ENCODE peak calls at places on chromosomes 1 and 21, in nine cellular contexts. One of them, this sample, is unnamed.

GRCh38 chr1:59107916-59108315 is 189.0 kb upstream of the FGGY start:
- DNase-seq in left ventricle myocardium inferior: no peak
- DNase-seq in tibial artery: no peak
- DNase-seq in NT2/D1: no peak
- DNase-seq in adipocyte: no peak
- DNase-seq in fibroblast of mammary gland: no peak
- DNase-seq in H1: no peak
- DNase-seq in SJSA1: no peak
- DNase-seq in upper lobe of right lung: no peak
- DNase-seq in this sample: no peak

GRCh38 chr1:94090761-94091160 is 30.2 kb downstream of the ABCA4 start:
- DNase-seq in NT2/D1: no peak
- DNase-seq in tibial artery: no peak
- DNase-seq in upper lobe of right lung: no peak
- DNase-seq in SJSA1: no peak
- DNase-seq in adipocyte: no peak
- DNase-seq in H1: no peak
- DNase-seq in fibroblast of mammary gland: no peak
- DNase-seq in left ventricle myocardium inferior: no peak
- DNase-seq in this sample: no peak

GRCh38 chr1:216705686-216706085 is 17.5 kb downstream of the ESRRG start:
- DNase-seq in fibroblast of mammary gland: no peak
- DNase-seq in SJSA1: no peak
- DNase-seq in adipocyte: no peak
- DNase-seq in left ventricle myocardium inferior: peak
- DNase-seq in H1: no peak
- DNase-seq in NT2/D1: no peak
- DNase-seq in tibial artery: no peak
- DNase-seq in upper lobe of right lung: no peak
- DNase-seq in this sample: no peak

GRCh38 chr1:88890790-88891317 is 513 bp downstream of the GTF2B start:
- DNase-seq in fibroblast of mammary gland: peak
- DNase-seq in adipocyte: peak
- DNase-seq in tibial artery: no peak
- DNase-seq in upper lobe of right lung: no peak
- DNase-seq in H1: no peak
- DNase-seq in SJSA1: no peak
- DNase-seq in left ventricle myocardium inferior: no peak
- DNase-seq in NT2/D1: no peak
- DNase-seq in this sample: no peak

GRCh38 chr1:81113688-81114087 is 687.0 kb upstream of the ADGRL2 start:
- DNase-seq in fibroblast of mammary gland: peak
- DNase-seq in upper lobe of right lung: no peak
- DNase-seq in SJSA1: no peak
- DNase-seq in H1: no peak
- DNase-seq in left ventricle myocardium inferior: no peak
- DNase-seq in NT2/D1: no peak
- DNase-seq in adipocyte: peak
- DNase-seq in tibial artery: no peak
- DNase-seq in this sample: no peak

GRCh38 chr1:11478571-11479374 is at the start of gene DISP3:
- DNase-seq in tibial artery: no peak
- DNase-seq in H1: peak
- DNase-seq in left ventricle myocardium inferior: peak
- DNase-seq in SJSA1: peak
- DNase-seq in upper lobe of right lung: peak
- DNase-seq in fibroblast of mammary gland: peak
- DNase-seq in NT2/D1: peak
- DNase-seq in adipocyte: peak
- DNase-seq in this sample: no peak

GRCh38 chr1:16921391-16922185 is at the start of gene CROCC:
- DNase-seq in SJSA1: no peak
- DNase-seq in adipocyte: no peak
- DNase-seq in H1: peak
- DNase-seq in fibroblast of mammary gland: peak
- DNase-seq in tibial artery: no peak
- DNase-seq in left ventricle myocardium inferior: peak
- DNase-seq in upper lobe of right lung: peak
- DNase-seq in NT2/D1: peak
- DNase-seq in this sample: no peak

GRCh38 chr1:28840928-28841544 is 29.1 kb downstream of the OPRD1 start:
- DNase-seq in adipocyte: no peak
- DNase-seq in NT2/D1: no peak
- DNase-seq in H1: no peak
- DNase-seq in upper lobe of right lung: no peak
- DNase-seq in fibroblast of mammary gland: no peak
- DNase-seq in left ventricle myocardium inferior: no peak
- DNase-seq in tibial artery: no peak
- DNase-seq in SJSA1: no peak
- DNase-seq in this sample: no peak

GRCh38 chr1:109482796-109483638 is 688 bp upstream of the ATXN7L2 start:
- DNase-seq in H1: no peak
- DNase-seq in NT2/D1: no peak
- DNase-seq in tibial artery: peak
- DNase-seq in fibroblast of mammary gland: peak
- DNase-seq in left ventricle myocardium inferior: no peak
- DNase-seq in upper lobe of right lung: peak
- DNase-seq in adipocyte: no peak
- DNase-seq in SJSA1: no peak
- DNase-seq in this sample: no peak

GRCh38 chr1:165903672-165904071 is 76.3 kb downstream of the UCK2 start:
- DNase-seq in SJSA1: no peak
- DNase-seq in H1: no peak
- DNase-seq in fibroblast of mammary gland: peak
- DNase-seq in NT2/D1: no peak
- DNase-seq in tibial artery: no peak
- DNase-seq in left ventricle myocardium inferior: no peak
- DNase-seq in adipocyte: peak
- DNase-seq in upper lobe of right lung: no peak
- DNase-seq in this sample: no peak

GRCh38 chr1:228434674-228435073 is 18.0 kb upstream of the TRIM17 start:
- DNase-seq in fibroblast of mammary gland: peak
- DNase-seq in tibial artery: no peak
- DNase-seq in upper lobe of right lung: no peak
- DNase-seq in left ventricle myocardium inferior: no peak
- DNase-seq in SJSA1: no peak
- DNase-seq in H1: no peak
- DNase-seq in adipocyte: no peak
- DNase-seq in NT2/D1: no peak
- DNase-seq in this sample: no peak

GRCh38 chr1:111417755-111418154 is 9.8 kb downstream of the OVGP1 start:
- DNase-seq in fibroblast of mammary gland: peak
- DNase-seq in NT2/D1: no peak
- DNase-seq in upper lobe of right lung: no peak
- DNase-seq in left ventricle myocardium inferior: no peak
- DNase-seq in SJSA1: no peak
- DNase-seq in H1: no peak
- DNase-seq in tibial artery: no peak
- DNase-seq in adipocyte: peak
- DNase-seq in this sample: no peak

GRCh38 chr1:159071970-159072582 is 4.5 kb downstream of the AIM2 start:
- DNase-seq in adipocyte: peak
- DNase-seq in SJSA1: no peak
- DNase-seq in NT2/D1: peak
- DNase-seq in left ventricle myocardium inferior: no peak
- DNase-seq in upper lobe of right lung: no peak
- DNase-seq in H1: no peak
- DNase-seq in tibial artery: no peak
- DNase-seq in fibroblast of mammary gland: peak
- DNase-seq in this sample: peak

GRCh38 chr1:98991127-98992003 is 13.3 kb downstream of the PLPPR5 start:
- DNase-seq in H1: no peak
- DNase-seq in SJSA1: no peak
- DNase-seq in NT2/D1: no peak
- DNase-seq in tibial artery: no peak
- DNase-seq in fibroblast of mammary gland: peak
- DNase-seq in left ventricle myocardium inferior: no peak
- DNase-seq in adipocyte: peak
- DNase-seq in upper lobe of right lung: no peak
- DNase-seq in this sample: peak

DNA sequence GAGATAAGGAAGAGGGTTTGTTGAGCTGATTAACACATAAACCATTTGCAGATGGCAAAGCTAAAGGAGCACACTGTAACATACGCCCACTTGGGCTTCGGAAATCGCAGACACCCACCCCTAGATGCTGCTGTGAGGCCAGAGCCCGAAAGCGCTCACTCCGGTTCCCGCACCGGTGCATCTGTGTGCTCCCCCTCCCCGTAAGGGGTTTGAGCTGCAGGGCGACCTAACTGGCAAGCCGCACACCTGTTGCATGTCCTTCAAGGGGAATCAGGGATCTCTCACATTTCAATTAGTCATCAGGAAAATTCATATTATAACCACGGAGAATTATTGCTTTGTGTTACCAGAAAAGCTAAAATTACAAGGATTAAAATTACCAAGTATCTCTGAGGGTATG is 1.4 kb upstream of the CFH start:
- DNase-seq in NT2/D1: no peak
- DNase-seq in tibial artery: no peak
- DNase-seq in left ventricle myocardium inferior: no peak
- DNase-seq in H1: no peak
- DNase-seq in upper lobe of right lung: no peak
- DNase-seq in adipocyte: no peak
- DNase-seq in fibroblast of mammary gland: no peak
- DNase-seq in SJSA1: no peak
- DNase-seq in this sample: no peak
- H3K4me3 ChIP-seq in NT2/D1: no peak
- H3K4me3 ChIP-seq in tibial artery: no peak
- H3K4me3 ChIP-seq in left ventricle myocardium inferior: no peak
- H3K4me3 ChIP-seq in H1: no peak
- H3K4me3 ChIP-seq in upper lobe of right lung: no peak
- H3K4me3 ChIP-seq in adipocyte: no peak
- H3K4me3 ChIP-seq in fibroblast of mammary gland: no peak
- H3K4me3 ChIP-seq in SJSA1: no peak
- H3K4me3 ChIP-seq in this sample: no peak

GRCh38 chr1:247103777-247104591 is at the start of gene ZNF669:
- DNase-seq in SJSA1: peak
- DNase-seq in NT2/D1: peak
- DNase-seq in H1: peak
- DNase-seq in upper lobe of right lung: peak
- DNase-seq in adipocyte: peak
- DNase-seq in tibial artery: peak
- DNase-seq in left ventricle myocardium inferior: peak
- DNase-seq in fibroblast of mammary gland: peak
- DNase-seq in this sample: peak

GRCh38 chr1:247102381-247102780 is 1.8 kb downstream of the ZNF669 start:
- DNase-seq in NT2/D1: no peak
- DNase-seq in SJSA1: no peak
- DNase-seq in H1: no peak
- DNase-seq in adipocyte: peak
- DNase-seq in tibial artery: no peak
- DNase-seq in fibroblast of mammary gland: peak
- DNase-seq in upper lobe of right lung: no peak
- DNase-seq in left ventricle myocardium inferior: no peak
- DNase-seq in this sample: peak

GRCh38 chr1:247105966-247106365 is 1.8 kb upstream of the ZNF669 start:
- DNase-seq in upper lobe of right lung: no peak
- DNase-seq in H1: no peak
- DNase-seq in fibroblast of mammary gland: no peak
- DNase-seq in tibial artery: no peak
- DNase-seq in NT2/D1: no peak
- DNase-seq in adipocyte: no peak
- DNase-seq in SJSA1: no peak
- DNase-seq in left ventricle myocardium inferior: no peak
- DNase-seq in this sample: no peak

GRCh38 chr1:247107694-247108093 is 3.5 kb upstream of the ZNF669 start:
- DNase-seq in left ventricle myocardium inferior: no peak
- DNase-seq in tibial artery: no peak
- DNase-seq in NT2/D1: no peak
- DNase-seq in H1: no peak
- DNase-seq in SJSA1: no peak
- DNase-seq in fibroblast of mammary gland: no peak
- DNase-seq in upper lobe of right lung: no peak
- DNase-seq in adipocyte: no peak
- DNase-seq in this sample: no peak

GRCh38 chr1:247104965-247105364 is 809 bp upstream of the ZNF669 start:
- DNase-seq in left ventricle myocardium inferior: no peak
- DNase-seq in H1: no peak
- DNase-seq in NT2/D1: no peak
- DNase-seq in tibial artery: no peak
- DNase-seq in adipocyte: no peak
- DNase-seq in upper lobe of right lung: no peak
- DNase-seq in fibroblast of mammary gland: peak
- DNase-seq in SJSA1: no peak
- DNase-seq in this sample: no peak
- H3K4me3 ChIP-seq in left ventricle myocardium inferior: peak
- H3K4me3 ChIP-seq in H1: peak
- H3K4me3 ChIP-seq in NT2/D1: no peak
- H3K4me3 ChIP-seq in tibial artery: peak
- H3K4me3 ChIP-seq in adipocyte: peak
- H3K4me3 ChIP-seq in upper lobe of right lung: peak
- H3K4me3 ChIP-seq in fibroblast of mammary gland: peak
- H3K4me3 ChIP-seq in SJSA1: no peak
- H3K4me3 ChIP-seq in this sample: peak

GRCh38 chr1:153770812-153771211 is 4.4 kb upstream of the SLC27A3 start:
- DNase-seq in adipocyte: no peak
- DNase-seq in SJSA1: no peak
- DNase-seq in upper lobe of right lung: no peak
- DNase-seq in tibial artery: no peak
- DNase-seq in NT2/D1: no peak
- DNase-seq in H1: no peak
- DNase-seq in left ventricle myocardium inferior: peak
- DNase-seq in fibroblast of mammary gland: peak
- DNase-seq in this sample: no peak
- H3K4me3 ChIP-seq in adipocyte: no peak
- H3K4me3 ChIP-seq in SJSA1: no peak
- H3K4me3 ChIP-seq in upper lobe of right lung: no peak
- H3K4me3 ChIP-seq in tibial artery: no peak
- H3K4me3 ChIP-seq in NT2/D1: no peak
- H3K4me3 ChIP-seq in H1: no peak
- H3K4me3 ChIP-seq in left ventricle myocardium inferior: peak
- H3K4me3 ChIP-seq in fibroblast of mammary gland: no peak
- H3K4me3 ChIP-seq in this sample: no peak

GRCh38 chr21:16194851-16195251 is 465.1 kb downstream of the USP25 start:
- DNase-seq in SJSA1: no peak
- DNase-seq in upper lobe of right lung: no peak
- DNase-seq in fibroblast of mammary gland: peak
- DNase-seq in left ventricle myocardium inferior: no peak
- DNase-seq in adipocyte: peak
- DNase-seq in tibial artery: no peak
- DNase-seq in H1: no peak
- DNase-seq in NT2/D1: no peak
- DNase-seq in this sample: no peak

GRCh38 chr21:16193758-16194606 is 464.2 kb downstream of the USP25 start:
- DNase-seq in H1: peak
- DNase-seq in adipocyte: peak
- DNase-seq in NT2/D1: peak
- DNase-seq in upper lobe of right lung: peak
- DNase-seq in tibial artery: peak
- DNase-seq in left ventricle myocardium inferior: peak
- DNase-seq in SJSA1: peak
- DNase-seq in fibroblast of mammary gland: peak
- DNase-seq in this sample: peak

GRCh38 chr21:16196521-16197208 is 466.9 kb downstream of the USP25 start:
- DNase-seq in upper lobe of right lung: no peak
- DNase-seq in left ventricle myocardium inferior: no peak
- DNase-seq in NT2/D1: no peak
- DNase-seq in adipocyte: peak
- DNase-seq in tibial artery: no peak
- DNase-seq in fibroblast of mammary gland: peak
- DNase-seq in H1: no peak
- DNase-seq in SJSA1: no peak
- DNase-seq in this sample: no peak

GRCh38 chr21:16195476-16195875 is 465.7 kb downstream of the USP25 start:
- DNase-seq in SJSA1: no peak
- DNase-seq in NT2/D1: no peak
- DNase-seq in adipocyte: peak
- DNase-seq in upper lobe of right lung: no peak
- DNase-seq in fibroblast of mammary gland: peak
- DNase-seq in tibial artery: no peak
- DNase-seq in H1: no peak
- DNase-seq in left ventricle myocardium inferior: no peak
- DNase-seq in this sample: no peak

GRCh38 chr21:16195896-16196443 is 466.2 kb downstream of the USP25 start:
- DNase-seq in upper lobe of right lung: no peak
- DNase-seq in adipocyte: peak
- DNase-seq in H1: no peak
- DNase-seq in SJSA1: no peak
- DNase-seq in fibroblast of mammary gland: peak
- DNase-seq in left ventricle myocardium inferior: no peak
- DNase-seq in NT2/D1: no peak
- DNase-seq in tibial artery: no peak
- DNase-seq in this sample: no peak
- H3K4me3 ChIP-seq in upper lobe of right lung: peak
- H3K4me3 ChIP-seq in adipocyte: peak
- H3K4me3 ChIP-seq in H1: no peak
- H3K4me3 ChIP-seq in SJSA1: no peak
- H3K4me3 ChIP-seq in fibroblast of mammary gland: peak
- H3K4me3 ChIP-seq in left ventricle myocardium inferior: peak
- H3K4me3 ChIP-seq in NT2/D1: no peak
- H3K4me3 ChIP-seq in tibial artery: peak
- H3K4me3 ChIP-seq in this sample: peak